ENCODE peak calls at places on chromosomes 1 and 21, in six cellular contexts. One of them, this sample, is unnamed.

GRCh38 chr21:16302851-16303282 is 573.1 kb downstream of the USP25 start:
- DNase-seq in MCF 10A: no peak
- DNase-seq in Caki2: no peak
- DNase-seq in endothelial cell: no peak
- DNase-seq in heart right ventricle: peak
- DNase-seq in esophagus muscularis mucosa: no peak
- DNase-seq in this sample: no peak

GRCh38 chr1:92201973-92202372 is 15.7 kb upstream of the C1orf146 start:
- DNase-seq in MCF 10A: no peak
- DNase-seq in Caki2: no peak
- DNase-seq in endothelial cell: no peak
- DNase-seq in heart right ventricle: no peak
- DNase-seq in esophagus muscularis mucosa: no peak
- DNase-seq in this sample: no peak

GRCh38 chr1:8718878-8719361 is 98.5 kb downstream of the RERE start:
- DNase-seq in MCF 10A: no peak
- DNase-seq in Caki2: no peak
- DNase-seq in endothelial cell: no peak
- DNase-seq in heart right ventricle: no peak
- DNase-seq in esophagus muscularis mucosa: no peak
- DNase-seq in this sample: no peak

GRCh38 chr1:116365857-116366256 is 7.2 kb upstream of the ATP1A1 start:
- DNase-seq in MCF 10A: no peak
- DNase-seq in Caki2: no peak
- DNase-seq in endothelial cell: no peak
- DNase-seq in heart right ventricle: no peak
- DNase-seq in esophagus muscularis mucosa: no peak
- DNase-seq in this sample: no peak

GRCh38 chr21:44943686-44944550 is 4.1 kb downstream of the SLX9 start:
- DNase-seq in MCF 10A: no peak
- DNase-seq in Caki2: no peak
- DNase-seq in endothelial cell: no peak
- DNase-seq in heart right ventricle: no peak
- DNase-seq in esophagus muscularis mucosa: no peak
- DNase-seq in this sample: no peak

GRCh38 chr1:205018381-205018780 is 24.6 kb upstream of the CNTN2 start:
- DNase-seq in MCF 10A: no peak
- DNase-seq in Caki2: no peak
- DNase-seq in endothelial cell: no peak
- DNase-seq in heart right ventricle: no peak
- DNase-seq in esophagus muscularis mucosa: no peak
- DNase-seq in this sample: no peak

GRCh38 chr1:155929057-155929456 is 5.2 kb downstream of the KHDC4 start:
- DNase-seq in MCF 10A: peak
- DNase-seq in Caki2: no peak
- DNase-seq in endothelial cell: no peak
- DNase-seq in heart right ventricle: no peak
- DNase-seq in esophagus muscularis mucosa: no peak
- DNase-seq in this sample: no peak

GRCh38 chr1:117232551-117232950 is 21.8 kb upstream of the VTCN1 start:
- DNase-seq in MCF 10A: no peak
- DNase-seq in Caki2: no peak
- DNase-seq in endothelial cell: no peak
- DNase-seq in heart right ventricle: peak
- DNase-seq in esophagus muscularis mucosa: no peak
- DNase-seq in this sample: no peak

GRCh38 chr1:221263831-221264767 is 384.9 kb downstream of the HLX start:
- DNase-seq in MCF 10A: peak
- DNase-seq in Caki2: peak
- DNase-seq in endothelial cell: peak
- DNase-seq in heart right ventricle: peak
- DNase-seq in esophagus muscularis mucosa: no peak
- DNase-seq in this sample: peak

GRCh38 chr1:209653915-209654351 is 1.7 kb upstream of the LAMB3 start:
- DNase-seq in MCF 10A: peak
- DNase-seq in Caki2: peak
- DNase-seq in endothelial cell: no peak
- DNase-seq in heart right ventricle: no peak
- DNase-seq in esophagus muscularis mucosa: no peak
- DNase-seq in this sample: no peak

GRCh38 chr1:20590313-20590777 is 1.4 kb downstream of the CDA start:
- DNase-seq in MCF 10A: peak
- DNase-seq in Caki2: no peak
- DNase-seq in endothelial cell: no peak
- DNase-seq in heart right ventricle: no peak
- DNase-seq in esophagus muscularis mucosa: no peak
- DNase-seq in this sample: no peak

GRCh38 chr21:37912616-37913015 is 3.6 kb downstream of the KCNJ6 start:
- DNase-seq in MCF 10A: no peak
- DNase-seq in Caki2: no peak
- DNase-seq in endothelial cell: no peak
- DNase-seq in heart right ventricle: no peak
- DNase-seq in esophagus muscularis mucosa: no peak
- DNase-seq in this sample: no peak

This sample was measured in NT2/D1.